ENCODE peak calls at places on chromosomes 2 and 18, in seven cellular contexts. One of them, this sample, is unnamed.
A peak's percentile ranks its signal among the peaks of the same experiment; 100 is the strongest.

GRCh38 chr2:241660593-241661213 is 23.2 kb downstream of the ATG4B start:
- DNase-seq in brain microvascular endothelial cell: no peak
- DNase-seq in upper lobe of right lung: no peak
- DNase-seq in heart right ventricle: no peak
- DNase-seq in cardiac muscle cell: no peak
- DNase-seq in MM.1S: no peak
- DNase-seq in IMR-90: no peak
- DNase-seq in this sample: no peak

GRCh38 chr2:234479465-234479864 is 17.4 kb downstream of the ARL4C start:
- DNase-seq in brain microvascular endothelial cell: no peak
- DNase-seq in cardiac muscle cell: no peak
- DNase-seq in MM.1S: no peak
- DNase-seq in upper lobe of right lung: no peak
- DNase-seq in heart right ventricle: no peak
- DNase-seq in IMR-90: no peak
- DNase-seq in this sample: no peak

GRCh38 chr2:188196343-188197008 is 95.2 kb upstream of the GULP1 start:
- DNase-seq in heart right ventricle: no peak
- DNase-seq in upper lobe of right lung: no peak
- DNase-seq in MM.1S: no peak
- DNase-seq in cardiac muscle cell: peak; percentile 66
- DNase-seq in IMR-90: no peak
- DNase-seq in brain microvascular endothelial cell: no peak
- DNase-seq in this sample: no peak

GRCh38 chr2:172230783-172231446 is 128.2 kb upstream of the DLX2 start:
- DNase-seq in heart right ventricle: no peak
- DNase-seq in cardiac muscle cell: no peak
- DNase-seq in MM.1S: no peak
- DNase-seq in IMR-90: no peak
- DNase-seq in brain microvascular endothelial cell: no peak
- DNase-seq in upper lobe of right lung: no peak
- DNase-seq in this sample: no peak

GRCh38 chr18:61967242-61967891 is 74.6 kb upstream of the RNF152 start:
- DNase-seq in brain microvascular endothelial cell: no peak
- DNase-seq in IMR-90: no peak
- DNase-seq in upper lobe of right lung: no peak
- DNase-seq in cardiac muscle cell: no peak
- DNase-seq in heart right ventricle: no peak
- DNase-seq in MM.1S: no peak
- DNase-seq in this sample: no peak

GRCh38 chr2:46798998-46799698 is 116.5 kb downstream of the MCFD2 start:
- DNase-seq in cardiac muscle cell: no peak
- DNase-seq in upper lobe of right lung: no peak
- DNase-seq in MM.1S: no peak
- DNase-seq in brain microvascular endothelial cell: no peak
- DNase-seq in IMR-90: peak; percentile 77
- DNase-seq in heart right ventricle: no peak
- DNase-seq in this sample: no peak

GRCh38 chr18:70276416-70277145 is 12.3 kb upstream of the SOCS6 start:
- DNase-seq in cardiac muscle cell: no peak
- DNase-seq in upper lobe of right lung: no peak
- DNase-seq in IMR-90: no peak
- DNase-seq in heart right ventricle: no peak
- DNase-seq in brain microvascular endothelial cell: no peak
- DNase-seq in MM.1S: no peak
- DNase-seq in this sample: no peak

GRCh38 chr2:61715501-61715900 is 138.4 kb downstream of the FAM161A start:
- DNase-seq in upper lobe of right lung: no peak
- DNase-seq in IMR-90: no peak
- DNase-seq in heart right ventricle: no peak
- DNase-seq in cardiac muscle cell: no peak
- DNase-seq in brain microvascular endothelial cell: no peak
- DNase-seq in MM.1S: no peak
- DNase-seq in this sample: no peak

GRCh38 chr18:66235206-66235605 is 368.7 kb downstream of the CDH19 start:
- DNase-seq in heart right ventricle: no peak
- DNase-seq in brain microvascular endothelial cell: no peak
- DNase-seq in IMR-90: no peak
- DNase-seq in MM.1S: no peak
- DNase-seq in upper lobe of right lung: no peak
- DNase-seq in cardiac muscle cell: no peak
- DNase-seq in this sample: no peak

GRCh38 chr18:49476664-49477411 is 10.2 kb downstream of the C18orf32 start:
- DNase-seq in cardiac muscle cell: peak; percentile 92
- DNase-seq in heart right ventricle: no peak
- DNase-seq in IMR-90: peak; percentile 65
- DNase-seq in MM.1S: no peak
- DNase-seq in upper lobe of right lung: peak; percentile 68
- DNase-seq in brain microvascular endothelial cell: peak; percentile 68
- DNase-seq in this sample: no peak

GRCh38 chr2:38146917-38147307 is 71.0 kb upstream of the CYP1B1 start:
- DNase-seq in IMR-90: peak; percentile 99
- DNase-seq in cardiac muscle cell: peak; percentile 95
- DNase-seq in MM.1S: no peak
- DNase-seq in heart right ventricle: no peak
- DNase-seq in brain microvascular endothelial cell: peak; percentile 96
- DNase-seq in upper lobe of right lung: no peak
- DNase-seq in this sample: peak; percentile 28

GRCh38 chr2:38146302-38146916 is 70.5 kb upstream of the CYP1B1 start:
- DNase-seq in heart right ventricle: peak; percentile 65
- DNase-seq in upper lobe of right lung: peak; percentile 85
- DNase-seq in brain microvascular endothelial cell: peak; percentile 89
- DNase-seq in MM.1S: no peak
- DNase-seq in IMR-90: peak; percentile 95
- DNase-seq in cardiac muscle cell: peak; percentile 91
- DNase-seq in this sample: no peak

GRCh38 chr2:38148501-38148900 is 72.5 kb upstream of the CYP1B1 start:
- DNase-seq in brain microvascular endothelial cell: no peak
- DNase-seq in cardiac muscle cell: peak; percentile 76
- DNase-seq in upper lobe of right lung: peak; percentile 66
- DNase-seq in IMR-90: peak; percentile 60
- DNase-seq in heart right ventricle: no peak
- DNase-seq in MM.1S: no peak
- DNase-seq in this sample: no peak

GRCh38 chr2:38149533-38149932 is 73.6 kb upstream of the CYP1B1 start:
- DNase-seq in IMR-90: no peak
- DNase-seq in cardiac muscle cell: no peak
- DNase-seq in MM.1S: no peak
- DNase-seq in upper lobe of right lung: no peak
- DNase-seq in heart right ventricle: no peak
- DNase-seq in brain microvascular endothelial cell: no peak
- DNase-seq in this sample: no peak

GRCh38 chr2:38147333-38148121 is 71.6 kb upstream of the CYP1B1 start:
- DNase-seq in cardiac muscle cell: peak; percentile 70
- DNase-seq in upper lobe of right lung: no peak
- DNase-seq in MM.1S: no peak
- DNase-seq in IMR-90: peak; percentile 47
- DNase-seq in heart right ventricle: no peak
- DNase-seq in brain microvascular endothelial cell: peak; percentile 80
- DNase-seq in this sample: no peak
- H3K4me3 ChIP-seq in cardiac muscle cell: no peak overlapping the region
- H3K4me3 ChIP-seq in upper lobe of right lung: no peak overlapping the region
- H3K4me3 ChIP-seq in MM.1S: no peak overlapping the region
- H3K4me3 ChIP-seq in IMR-90: no peak overlapping the region
- H3K4me3 ChIP-seq in heart right ventricle: no peak overlapping the region
- H3K4me3 ChIP-seq in brain microvascular endothelial cell: no peak overlapping the region
- H3K4me3 ChIP-seq in this sample: no peak overlapping the region

GRCh38 chr2:232422051-232422450 is 15.4 kb downstream of the ALPG start:
- DNase-seq in MM.1S: no peak
- DNase-seq in upper lobe of right lung: peak; percentile 38
- DNase-seq in IMR-90: no peak
- DNase-seq in cardiac muscle cell: no peak
- DNase-seq in brain microvascular endothelial cell: no peak
- DNase-seq in heart right ventricle: no peak
- DNase-seq in this sample: peak; percentile 32
- H3K27me3 ChIP-seq in MM.1S: peaks cover 4% of the 10 kb centered on the region
- H3K27me3 ChIP-seq in upper lobe of right lung: peaks cover 66% of the 10 kb centered on the region
- H3K27me3 ChIP-seq in IMR-90: peaks cover 70% of the 10 kb centered on the region
- H3K27me3 ChIP-seq in cardiac muscle cell: peaks cover 94% of the 10 kb centered on the region
- H3K27me3 ChIP-seq in brain microvascular endothelial cell: peaks cover 59% of the 10 kb centered on the region
- H3K27me3 ChIP-seq in heart right ventricle: peaks cover 91% of the 10 kb centered on the region
- H3K27me3 ChIP-seq in this sample: peaks cover 49% of the 10 kb centered on the region

DNA sequence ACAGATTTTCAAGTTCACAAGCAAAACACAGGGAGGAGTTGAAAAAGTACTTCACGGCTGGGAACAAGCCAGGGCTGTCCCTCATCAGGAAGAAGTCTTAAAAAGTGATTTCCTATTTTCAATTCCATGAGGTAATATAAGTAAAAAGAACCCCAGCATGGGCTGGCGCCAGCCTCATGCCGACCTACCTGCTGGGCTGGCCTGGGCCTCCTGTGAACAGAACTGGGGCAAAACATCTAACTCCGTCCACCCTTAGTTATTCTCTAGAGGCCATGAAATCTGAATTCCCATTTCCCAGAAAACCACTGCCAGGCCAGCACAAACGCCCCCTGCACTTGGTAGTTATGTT is 68.9 kb downstream of the POLR1A start:
- DNase-seq in cardiac muscle cell: no peak
- DNase-seq in brain microvascular endothelial cell: no peak
- DNase-seq in MM.1S: no peak
- DNase-seq in IMR-90: no peak
- DNase-seq in upper lobe of right lung: no peak
- DNase-seq in heart right ventricle: no peak
- DNase-seq in this sample: no peak
- H3K4me3 ChIP-seq in cardiac muscle cell: no peak overlapping the region
- H3K4me3 ChIP-seq in brain microvascular endothelial cell: no peak overlapping the region
- H3K4me3 ChIP-seq in MM.1S: peak overlapping the region; percentile 2
- H3K4me3 ChIP-seq in IMR-90: no peak overlapping the region
- H3K4me3 ChIP-seq in upper lobe of right lung: peak overlapping the region; percentile 2
- H3K4me3 ChIP-seq in heart right ventricle: no peak overlapping the region
- H3K4me3 ChIP-seq in this sample: no peak overlapping the region

DNA sequence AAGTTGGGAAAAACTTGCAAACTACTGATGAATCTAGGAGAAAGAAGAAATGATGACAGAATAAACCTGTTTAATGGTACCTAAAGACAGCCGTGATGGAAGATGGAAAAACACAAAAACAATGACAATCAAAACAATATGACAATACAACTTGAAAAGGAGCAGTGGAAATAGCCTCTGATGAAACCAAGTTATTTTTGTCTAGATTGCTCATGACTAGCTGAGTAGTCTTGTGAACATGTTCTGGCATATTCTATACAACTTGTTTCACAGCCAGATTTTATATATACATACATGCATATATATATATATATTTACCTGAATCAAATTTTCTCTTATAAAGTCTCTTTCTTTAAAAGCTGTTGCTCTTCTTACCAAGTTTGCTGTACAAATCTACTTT is 439.1 kb downstream of the TGIF1 start:
- DNase-seq in MM.1S: no peak
- DNase-seq in IMR-90: peak; percentile 15
- DNase-seq in brain microvascular endothelial cell: no peak
- DNase-seq in upper lobe of right lung: no peak
- DNase-seq in heart right ventricle: no peak
- DNase-seq in cardiac muscle cell: no peak
- DNase-seq in this sample: no peak
- H3K27me3 ChIP-seq in MM.1S: no peaks in the 10 kb centered on the region
- H3K27me3 ChIP-seq in IMR-90: no peaks in the 10 kb centered on the region
- H3K27me3 ChIP-seq in brain microvascular endothelial cell: no peaks in the 10 kb centered on the region
- H3K27me3 ChIP-seq in upper lobe of right lung: no peaks in the 10 kb centered on the region
- H3K27me3 ChIP-seq in heart right ventricle: no peaks in the 10 kb centered on the region
- H3K27me3 ChIP-seq in cardiac muscle cell: no peaks in the 10 kb centered on the region
- H3K27me3 ChIP-seq in this sample: no peaks in the 10 kb centered on the region

GRCh38 chr18:76518073-76518472 is 23.0 kb upstream of the ZNF516 start:
- DNase-seq in upper lobe of right lung: no peak
- DNase-seq in heart right ventricle: no peak
- DNase-seq in brain microvascular endothelial cell: no peak
- DNase-seq in MM.1S: no peak
- DNase-seq in IMR-90: peak; percentile 32
- DNase-seq in cardiac muscle cell: peak; percentile 34
- DNase-seq in this sample: no peak
- H3K4me3 ChIP-seq in upper lobe of right lung: peak overlapping the region; percentile 43
- H3K4me3 ChIP-seq in heart right ventricle: peak overlapping the region; percentile 51
- H3K4me3 ChIP-seq in brain microvascular endothelial cell: peak overlapping the region; percentile 55
- H3K4me3 ChIP-seq in MM.1S: no peak overlapping the region
- H3K4me3 ChIP-seq in IMR-90: peak overlapping the region; percentile 41
- H3K4me3 ChIP-seq in cardiac muscle cell: no peak overlapping the region
- H3K4me3 ChIP-seq in this sample: peak overlapping the region; percentile 35